ENCODE peak calls at places on chromosomes 16 and 17, in five cellular contexts. W, O, I, N and K are unnamed samples.

GRCh38 chr17:77462101-77462500 is 321.3 kb downstream of the SEC14L1 start:
- DNase-seq in I (no peak), O (peak; percentile 89), N (no peak), W (no peak), K (no peak)

GRCh38 chr17:21511368-21512195 is 135.4 kb downstream of the KCNJ12 start:
- DNase-seq in O (peak; percentile 95), I (peak; percentile 69), N (peak; percentile 48), W (peak; percentile 84), K (no peak)

GRCh38 chr16:84985079-84986065 is 26.0 kb downstream of the ZDHHC7 start:
- DNase-seq in W (no peak), N (no peak), I (no peak), O (no peak), K (no peak)

GRCh38 chr17:48852251-48852650 is 21.4 kb downstream of the CALCOCO2 start:
- DNase-seq in N (no peak), I (no peak), W (no peak), O (no peak), K (no peak)

GRCh38 chr16:19344980-19345379 is 59.4 kb downstream of the CLEC19A start:
- DNase-seq in W (no peak), I (no peak), N (no peak), O (no peak), K (no peak)

GRCh38 chr17:61805399-61805798 is 57.9 kb downstream of the BRIP1 start:
- DNase-seq in N (no peak), W (no peak), I (no peak), O (no peak), K (no peak)

GRCh38 chr16:53745753-53746258 is 41.9 kb downstream of the FTO start:
- DNase-seq in I (no peak), N (no peak), O (no peak), W (no peak), K (no peak)

GRCh38 chr17:55577687-55578086 is 66.4 kb upstream of the SMIM36 start:
- DNase-seq in I (no peak), W (no peak), N (peak; percentile 35), O (peak; percentile 83), K (no peak)

GRCh38 chr17:49928826-49929475 is 40.0 kb upstream of the DLX4 start:
- DNase-seq in O (no peak), W (no peak), I (no peak), N (no peak), K (no peak)

GRCh38 chr16:85781685-85782370 is 17.5 kb downstream of the EMC8 start:
- DNase-seq in N (no peak), I (peak; percentile 80), O (no peak), W (no peak), K (no peak)

GRCh38 chr16:19728636-19728965 is 10.5 kb downstream of the IQCK start:
- DNase-seq in N (no peak), I (no peak), O (no peak), W (no peak), K (no peak)

GRCh38 chr16:23504453-23505179 is 5.7 kb downstream of the GGA2 start:
- DNase-seq in O (peak; percentile 86), N (peak; percentile 45), W (peak; percentile 65), I (no peak), K (peak; percentile 92)

GRCh38 chr17:37088459-37088858 is 139.7 kb downstream of the AATF start:
- DNase-seq in O (no peak), N (peak; percentile 22), I (peak; percentile 10), W (no peak), K (no peak)

GRCh38 chr16:56483394-56483793 is 32.0 kb downstream of the OGFOD1 start:
- DNase-seq in N (no peak), O (no peak), I (no peak), W (no peak), K (no peak)

GRCh38 chr16:75096730-75097129 is 19.9 kb downstream of the LDHD start:
- DNase-seq in W (no peak), O (no peak), N (no peak), I (peak; percentile 87), K (no peak)

GRCh38 chr16:27460213-27460612 is 58.2 kb downstream of the IL21R start:
- DNase-seq in O (peak; percentile 70), W (no peak), N (no peak), I (no peak), K (no peak)

GRCh38 chr16:67229906-67230808 is 3.2 kb downstream of the TMEM208 start:
- DNase-seq in I (no peak), N (no peak), W (peak; percentile 18), O (no peak), K (no peak)

GRCh38 chr17:58686980-58687379 is 4.9 kb downstream of the TEX14 start:
- DNase-seq in W (no peak), N (no peak), O (no peak), I (no peak), K (no peak)

GRCh38 chr17:77995146-77995852 is 36.8 kb downstream of the TNRC6C start:
- DNase-seq in O (no peak), W (no peak), N (no peak), I (no peak), K (no peak)

GRCh38 chr17:3886776-3887175 is 6.1 kb downstream of the CAMKK1 start:
- DNase-seq in I (no peak), W (peak; percentile 66), O (peak; percentile 88), N (no peak), K (no peak)

GRCh38 chr16:48617711-48618148 is 7.8 kb upstream of the N4BP1 start:
- DNase-seq in N (no peak), W (no peak), O (no peak), I (no peak), K (no peak)

GRCh38 chr17:47368262-47368661 is 44.5 kb downstream of the EFCAB13 start:
- DNase-seq in N (no peak), O (no peak), I (peak; percentile 24), W (no peak), K (no peak)

GRCh38 chr16:47978491-47979490 is 177.0 kb downstream of the ABCC12 start:
- DNase-seq in W (no peak), I (no peak), O (no peak), N (no peak), K (peak; percentile 74)

GRCh38 chr17:50027639-50028206 is 28.2 kb upstream of the ITGA3 start:
- DNase-seq in O (no peak), N (no peak), I (no peak), W (peak; percentile 81), K (no peak)

GRCh38 chr16:30637952-30638351 is 12.8 kb upstream of the PRR14 start:
- DNase-seq in W (no peak), N (peak; percentile 36), O (no peak), I (no peak), K (no peak)

GRCh38 chr17:44223574-44224046 is 4.1 kb upstream of the UBTF start:
- DNase-seq in O (no peak), W (peak; percentile 37), N (no peak), I (no peak), K (no peak)

GRCh38 chr16:22670044-22670536 is 143.9 kb upstream of the HS3ST2 start:
- DNase-seq in W (no peak), I (no peak), N (no peak), O (no peak), K (no peak)

DNA sequence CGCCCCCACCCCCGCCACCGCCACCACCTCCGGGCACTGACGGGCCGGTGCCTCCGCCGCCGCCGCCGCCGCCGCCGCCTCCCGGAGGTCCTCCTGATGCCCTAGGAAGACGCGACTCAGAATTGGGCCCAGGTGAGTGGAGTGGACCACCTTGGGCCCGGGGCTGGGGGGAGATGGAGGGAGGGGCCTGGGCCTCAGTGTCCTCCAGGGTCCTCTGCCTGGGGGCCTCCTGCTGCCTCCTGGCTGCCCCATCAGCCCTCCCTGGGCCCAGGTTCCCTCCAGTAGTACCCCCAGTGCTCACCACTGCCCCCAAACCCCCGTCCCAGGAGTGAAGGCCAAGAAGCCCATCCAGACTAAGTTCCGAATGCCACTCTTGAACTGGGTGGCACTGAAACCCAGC is 19.9 kb downstream of the SPATA32 start:
- DNase-seq in I (no peak), W (no peak), O (no peak), N (no peak), K (no peak)
- H3K36me3 ChIP-seq in I (no peaks in the 10 kb centered on the region), W (no peaks in the 10 kb centered on the region), O (peaks cover 100% of the 10 kb centered on the region), N (peaks cover 95% of the 10 kb centered on the region), K (peaks cover 22% of the 10 kb centered on the region)

GRCh38 chr17:41199421-41200098 is 9.9 kb downstream of the KRTAP9-1 start:
- DNase-seq in I (no peak), O (no peak), W (no peak), N (no peak), K (no peak)
- H3K36me3 ChIP-seq in I (no peaks in the 10 kb centered on the region), O (no peaks in the 10 kb centered on the region), W (no peaks in the 10 kb centered on the region), N (no peaks in the 10 kb centered on the region), K (no peaks in the 10 kb centered on the region)

GRCh38 chr16:15037003-15037402 is 18.9 kb downstream of the NTAN1 start:
- DNase-seq in O (no peak), N (no peak), W (no peak), I (no peak), K (no peak)
- H3K36me3 ChIP-seq in O (peaks cover 98% of the 10 kb centered on the region), N (peaks cover 68% of the 10 kb centered on the region), W (peaks cover 93% of the 10 kb centered on the region), I (peaks cover 28% of the 10 kb centered on the region), K (peaks cover 93% of the 10 kb centered on the region)

DNA sequence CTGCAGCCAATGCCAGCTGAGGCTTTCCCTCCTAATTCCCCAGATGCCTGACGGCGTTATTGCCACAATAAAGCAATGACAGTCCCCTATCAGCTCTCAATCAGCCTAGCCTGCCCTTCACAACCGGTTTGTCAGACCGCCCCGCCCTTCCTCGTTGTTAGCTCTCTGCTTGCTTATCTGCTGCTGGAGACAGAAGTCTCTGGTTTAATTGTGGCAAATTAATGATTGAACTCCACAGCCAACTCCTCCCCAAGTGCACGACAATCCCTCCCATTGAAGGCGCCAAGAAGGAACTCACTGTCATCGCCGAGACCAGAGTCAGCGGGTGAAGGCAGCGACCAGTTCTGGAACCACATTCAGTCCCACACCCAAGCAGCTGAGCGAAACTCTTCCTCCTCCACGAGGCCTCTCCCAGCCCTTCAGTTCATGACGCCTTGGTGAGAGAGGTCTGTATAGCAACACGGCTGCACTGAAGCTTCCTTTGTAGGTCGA is 474.4 kb downstream of the SLC39A11 start:
- DNase-seq in N (peak; percentile 61), W (no peak), O (no peak), I (peak; percentile 72), K (no peak)
- H3K36me3 ChIP-seq in N (no peaks in the 10 kb centered on the region), W (no peaks in the 10 kb centered on the region), O (no peaks in the 10 kb centered on the region), I (no peaks in the 10 kb centered on the region), K (no peaks in the 10 kb centered on the region)

GRCh38 chr17:8254881-8255280 is 5.8 kb downstream of the PFAS start:
- DNase-seq in O (no peak), N (no peak), W (no peak), I (no peak), K (no peak)

GRCh38 chr17:8256291-8256690 is 7.2 kb downstream of the PFAS start:
- DNase-seq in I (no peak), O (no peak), N (no peak), W (no peak), K (no peak)

GRCh38 chr17:8257801-8258200 is 8.7 kb downstream of the PFAS start:
- DNase-seq in N (no peak), W (no peak), I (no peak), O (no peak), K (no peak)

GRCh38 chr17:8255499-8255898 is 6.4 kb downstream of the PFAS start:
- DNase-seq in N (no peak), W (no peak), O (no peak), I (no peak), K (no peak)

DNA sequence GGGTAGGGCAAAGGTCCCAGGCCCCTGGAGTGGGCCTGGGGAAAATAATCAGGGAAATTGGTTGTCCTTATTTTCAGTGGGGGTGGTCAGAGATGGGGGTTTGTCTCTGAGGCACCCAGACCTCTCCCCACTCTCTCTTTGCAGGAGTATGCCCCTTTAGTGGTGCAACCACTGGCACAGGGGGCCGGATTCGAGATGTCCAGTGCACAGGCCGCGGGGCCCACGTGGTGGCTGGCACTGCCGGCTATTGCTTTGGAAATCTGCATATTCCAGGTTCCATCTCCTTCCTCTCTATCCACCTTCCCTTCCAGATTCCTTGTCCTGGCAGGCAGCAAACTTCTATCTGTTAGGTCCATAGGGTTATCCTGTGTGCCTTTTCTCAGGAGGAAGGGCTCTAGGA is 7.6 kb downstream of the PFAS start:
- DNase-seq in O (no peak), N (no peak), W (no peak), I (no peak), K (no peak)
- H3K36me3 ChIP-seq in O (peaks cover 81% of the 10 kb centered on the region), N (peaks cover 10% of the 10 kb centered on the region), W (peaks cover 63% of the 10 kb centered on the region), I (no peaks in the 10 kb centered on the region), K (peaks cover 72% of the 10 kb centered on the region)